ENCODE peak calls at places on chromosomes 11 and 22, in five cellular contexts. C, A, N, V and Q are unnamed samples.

GRCh38 chr11:78346799-78347198 is 70.8 kb downstream of the GAB2 start:
- DNase-seq in A (no peak), N (no peak), C (no peak), V (no peak), Q (no peak)

GRCh38 chr11:15852179-15852578 is 504.2 kb downstream of the SOX6 start:
- DNase-seq in N (no peak), A (no peak), C (no peak), V (peak; percentile 35), Q (peak; percentile 3)

GRCh38 chr22:29269731-29270474 is 1.8 kb downstream of the EWSR1 start:
- DNase-seq in A (no peak), V (peak; percentile 12), C (peak; percentile 49), N (no peak), Q (peak; percentile 24)

GRCh38 chr22:49094858-49095257 is 732.8 kb downstream of the BRD1 start:
- DNase-seq in C (no peak), A (no peak), N (no peak), V (no peak), Q (no peak)

GRCh38 chr22:36762687-36763260 is 13.1 kb downstream of the IFT27 start:
- DNase-seq in N (no peak), V (peak; percentile 68), C (peak; percentile 16), A (no peak), Q (no peak)

GRCh38 chr11:65777241-65777640 is 3.5 kb downstream of the AP5B1 start:
- DNase-seq in A (no peak), N (no peak), V (no peak), C (no peak), Q (no peak)

GRCh38 chr11:117443269-117444186 is 115.9 kb downstream of the CEP164 start:
- DNase-seq in V (peak; percentile 30), A (peak; percentile 59), C (peak; percentile 18), N (peak; percentile 77), Q (peak; percentile 74)

GRCh38 chr11:78733031-78733430 is 158.4 kb upstream of the NARS2 start:
- DNase-seq in V (peak; percentile 7), N (no peak), C (no peak), A (no peak), Q (no peak)

GRCh38 chr11:105399505-105399904 is 210.4 kb upstream of the GRIA4 start:
- DNase-seq in C (no peak), N (no peak), V (no peak), A (no peak), Q (no peak)

GRCh38 chr11:102599642-102600261 is 25.4 kb downstream of the MMP20 start:
- DNase-seq in V (peak; percentile 95), A (no peak), N (no peak), C (peak; percentile 93), Q (peak; percentile 87)

GRCh38 chr11:126182787-126183445 is 28.5 kb downstream of the RPUSD4 start:
- DNase-seq in A (no peak), N (no peak), V (no peak), C (no peak), Q (no peak)

GRCh38 chr11:103631841-103632240 is 404.6 kb upstream of the DDI1 start:
- DNase-seq in A (no peak), C (no peak), N (no peak), V (no peak), Q (no peak)

GRCh38 chr11:71433648-71434450 is 14.3 kb downstream of the DHCR7 start:
- DNase-seq in V (no peak), A (no peak), N (no peak), C (peak; percentile 22), Q (peak; percentile 39)

GRCh38 chr11:61654397-61654829 is 25.8 kb upstream of the DAGLA start:
- DNase-seq in C (no peak), V (no peak), A (no peak), N (no peak), Q (peak; percentile 19)

GRCh38 chr11:65524010-65524746 is 705 bp upstream of the SCYL1 start:
- DNase-seq in A (no peak), C (no peak), V (no peak), N (peak; percentile 59), Q (no peak)

GRCh38 chr11:46294365-46295309 is 17.2 kb downstream of the CREB3L1 start:
- DNase-seq in A (peak; percentile 70), N (peak; percentile 77), V (peak; percentile 97), C (peak; percentile 97), Q (no peak)

GRCh38 chr11:35682230-35683195 is 19.9 kb downstream of the TRIM44 start:
- DNase-seq in V (no peak), C (no peak), N (no peak), A (no peak), Q (no peak)

GRCh38 chr11:66639066-66639813 is 737 bp downstream of the RBM4 start:
- DNase-seq in A (no peak), N (no peak), V (peak; percentile 42), C (peak; percentile 73), Q (no peak)

GRCh38 chr11:12103411-12104225 is 6.8 kb upstream of the MICAL2 start:
- DNase-seq in N (no peak), C (no peak), V (no peak), A (no peak), Q (no peak)

GRCh38 chr11:10762913-10763421 is 11.9 kb downstream of the CTR9 start:
- DNase-seq in V (no peak), N (no peak), C (no peak), A (no peak), Q (no peak)

GRCh38 chr22:38843201-38843715 is 570 bp downstream of the NPTXR start:
- DNase-seq in N (peak; percentile 68), C (peak; percentile 80), V (peak; percentile 81), A (peak; percentile 56), Q (no peak)

GRCh38 chr11:99423435-99423983 is 402.8 kb downstream of the CNTN5 start:
- DNase-seq in N (no peak), A (no peak), V (no peak), C (no peak), Q (no peak)

GRCh38 chr11:117629146-117629545 is 167.9 kb downstream of the DSCAML1 start:
- DNase-seq in C (no peak), N (no peak), A (no peak), V (no peak), Q (no peak)

GRCh38 chr11:103294516-103294915 is 185.3 kb downstream of the DYNC2H1 start:
- DNase-seq in C (peak; percentile 20), A (no peak), V (peak; percentile 12), N (no peak), Q (peak; percentile 84)

GRCh38 chr11:76124905-76125566 is 81.3 kb downstream of the WNT11 start:
- DNase-seq in A (no peak), N (no peak), V (no peak), C (peak; percentile 18), Q (no peak)

GRCh38 chr22:46272196-46272595 is 4.4 kb downstream of the TTC38 start:
- DNase-seq in V (no peak), C (no peak), A (no peak), N (no peak), Q (no peak)

GRCh38 chr22:49925525-49926128 is 7.2 kb downstream of the CRELD2 start:
- DNase-seq in C (no peak), A (no peak), N (no peak), V (no peak), Q (no peak)

GRCh38 chr11:57387284-57388030 is 3.0 kb downstream of the PRG2 start:
- DNase-seq in V (no peak), A (no peak), N (no peak), C (no peak), Q (peak; percentile 41)

GRCh38 chr11:88051386-88051785 is 123.9 kb downstream of the RAB38 start:
- DNase-seq in C (peak; percentile 17), N (no peak), A (no peak), V (peak; percentile 47), Q (no peak)

GRCh38 chr11:106327134-106327533 is 249.7 kb downstream of the AASDHPPT start:
- DNase-seq in N (peak; percentile 52), C (no peak), A (no peak), V (no peak), Q (no peak)

GRCh38 chr11:3840870-3841425 is at the start of gene RHOG:
- DNase-seq in N (peak; percentile 89), C (peak; percentile 92), V (peak; percentile 76), A (peak; percentile 58), Q (peak; percentile 74)
- H3K14ac ChIP-seq in N (no peak within 1 kb of the TSS), C (peak within 1 kb of the TSS; percentile 93), V (peak within 1 kb of the TSS; percentile 86), A (peak within 1 kb of the TSS; percentile 78), Q (peak within 1 kb of the TSS; percentile 59)

GRCh38 chr11:58928082-58928574 is 11.2 kb upstream of the GLYATL1 start:
- DNase-seq in N (peak; percentile 53), V (peak; percentile 7), C (peak; percentile 3), A (peak; percentile 30), Q (no peak)
- H4K8ac ChIP-seq in N (no peak overlapping the region), V (no peak overlapping the region), C (no peak overlapping the region), A (no peak overlapping the region), Q (no peak overlapping the region)

DNA sequence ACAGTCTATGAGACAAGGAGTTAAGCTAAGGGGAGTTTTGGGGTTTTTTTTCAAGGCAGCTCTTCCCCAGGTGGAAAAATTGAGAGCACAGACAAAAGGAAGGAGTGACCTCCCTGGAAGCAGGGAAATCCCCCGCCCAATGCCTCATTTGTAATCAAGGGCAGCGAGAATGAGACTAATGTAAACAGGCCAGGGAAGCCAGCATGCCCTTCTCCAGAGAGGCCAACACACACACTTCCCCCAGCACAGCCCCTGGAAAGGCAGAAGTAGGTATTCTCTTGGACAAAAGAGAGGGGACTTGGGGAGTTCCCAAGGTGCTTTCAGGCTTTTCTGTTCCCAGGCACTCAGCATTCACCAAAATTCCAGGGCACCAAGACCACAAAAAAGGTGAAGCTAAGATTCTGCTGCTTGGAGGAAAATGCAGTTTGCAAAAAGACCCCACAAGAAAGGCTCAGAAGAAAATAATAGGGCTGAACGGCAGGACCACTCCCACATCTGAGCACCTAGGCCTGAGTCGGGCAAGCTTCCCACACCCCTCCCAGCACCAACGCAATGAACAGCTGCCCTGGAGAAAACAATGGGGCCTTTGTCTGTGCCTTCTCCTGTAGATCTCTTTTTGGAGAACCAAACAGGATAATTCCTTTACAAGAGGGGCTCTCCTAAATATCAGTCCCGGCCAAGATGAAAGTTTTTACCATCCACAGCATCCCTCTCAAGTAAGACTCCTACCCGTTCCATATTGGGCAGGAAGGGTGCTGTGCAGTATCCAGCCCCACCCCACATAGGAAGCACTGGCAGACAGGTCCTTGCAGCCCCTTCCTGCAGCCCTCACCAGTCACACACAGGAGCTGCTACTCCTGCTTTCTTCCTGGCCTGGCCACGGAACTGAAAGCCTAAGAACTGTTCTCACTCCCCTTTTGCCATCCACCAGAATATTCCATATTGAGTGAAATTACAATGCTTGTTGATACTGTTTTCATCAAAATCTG is 70.7 kb upstream of the AKIP1 start:
- DNase-seq in N (peak; percentile 50), A (peak; percentile 66), C (peak; percentile 92), V (peak; percentile 74), Q (no peak)
- H3K14ac ChIP-seq in N (no peak overlapping the region), A (no peak overlapping the region), C (peak overlapping the region; percentile 2), V (peak overlapping the region; percentile 65), Q (no peak overlapping the region)

DNA sequence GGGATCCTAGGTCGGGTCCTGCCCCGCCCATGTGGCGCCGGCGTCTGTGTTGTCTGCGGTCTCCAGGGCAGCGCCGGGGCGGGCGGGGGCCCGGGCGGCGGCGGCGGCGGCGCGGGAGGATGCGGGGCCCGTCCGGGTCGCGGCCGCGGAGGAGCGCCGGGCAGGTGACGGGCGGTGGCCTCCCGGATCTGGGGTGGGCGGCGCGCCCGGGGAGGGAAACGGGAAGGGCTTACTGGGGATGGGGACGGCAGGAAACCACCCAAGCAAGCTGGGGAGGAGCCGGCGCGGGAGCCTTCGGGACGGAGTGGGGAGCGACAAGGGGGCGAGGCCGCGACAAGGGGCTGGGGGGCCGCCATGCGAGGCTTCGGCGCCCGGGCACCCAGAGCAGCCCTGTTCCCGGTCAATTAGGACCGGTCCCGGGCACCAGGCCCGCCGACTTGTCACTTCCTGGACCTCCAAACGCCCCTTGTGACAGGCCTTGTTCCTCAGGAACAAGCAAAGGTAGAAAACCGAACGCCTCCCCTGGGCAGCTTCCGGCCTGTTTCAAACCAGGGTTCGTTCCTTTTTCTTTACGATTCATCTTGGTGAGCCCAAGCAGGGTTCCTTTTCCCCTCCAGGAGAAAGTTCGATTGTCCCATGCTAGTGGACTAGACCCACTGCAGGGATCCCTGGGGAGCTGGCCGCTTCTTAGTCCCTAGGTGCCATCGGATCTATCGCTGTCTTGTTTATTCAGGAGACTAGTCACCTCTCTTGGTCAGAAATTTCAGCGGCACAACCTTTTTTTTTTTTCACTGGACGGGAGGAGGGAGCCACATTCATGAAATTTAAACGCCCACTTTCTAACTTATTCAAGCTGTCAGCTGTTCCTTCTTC is 486 bp downstream of the JHY start:
- DNase-seq in V (peak; percentile 55), A (peak; percentile 31), N (peak; percentile 78), C (peak; percentile 62), Q (peak; percentile 67)
- H4K8ac ChIP-seq in V (no peak overlapping the region), A (no peak overlapping the region), N (no peak overlapping the region), C (peak overlapping the region; percentile 83), Q (peak overlapping the region; percentile 94)